ENCODE peak calls at places on chromosomes 5 and 9, in ten cellular contexts. W is GM12878, P is A549, B is tibial nerve, D is stomach, H is ovary, S is HepG2, N is upper lobe of left lung, U is H1, Z is esophagus muscularis mucosa. R is an unnamed sample.

GRCh38 chr9:75648021-75648420 is 242.5 kb upstream of the PCSK5 start:
- DNase-seq in W (no peak), P (no peak), B (no peak), D (no peak), H (no peak), S (no peak), N (no peak), U (no peak), Z (no peak), R (no peak)

GRCh38 chr5:153613143-153613542 is 122.7 kb downstream of the GRIA1 start:
- DNase-seq in W (no peak), P (no peak), B (no peak), D (no peak), H (no peak), S (no peak), N (no peak), U (no peak), Z (no peak), R (no peak)

GRCh38 chr9:92807757-92808725 is 43.4 kb upstream of the BICD2 start:
- DNase-seq in W (no peak), P (no peak), B (no peak), D (no peak), H (no peak), S (no peak), N (no peak), U (peak), Z (no peak), R (peak)

GRCh38 chr9:128587453-128587852 is 35.1 kb downstream of the SPTAN1 start:
- DNase-seq in W (peak), P (no peak), B (no peak), D (no peak), H (no peak), S (no peak), N (no peak), U (no peak), Z (no peak), R (no peak)

GRCh38 chr9:122814545-122814944 is 13.8 kb downstream of the PDCL start:
- DNase-seq in W (no peak), P (no peak), B (no peak), D (no peak), H (no peak), S (no peak), N (no peak), U (no peak), Z (no peak), R (no peak)

GRCh38 chr5:76542887-76543690 is 80.1 kb downstream of the F2RL2 start:
- DNase-seq in W (no peak), P (no peak), B (peak), D (peak), H (no peak), S (no peak), N (peak), U (no peak), Z (no peak), R (peak)

GRCh38 chr5:154860765-154861164 is 2.3 kb downstream of the CNOT8 start:
- DNase-seq in W (no peak), P (no peak), B (no peak), D (no peak), H (no peak), S (no peak), N (no peak), U (no peak), Z (no peak), R (no peak)

GRCh38 chr5:34717426-34718327 is 61.5 kb downstream of the RAI14 start:
- DNase-seq in W (no peak), P (no peak), B (no peak), D (no peak), H (no peak), S (no peak), N (no peak), U (peak), Z (no peak), R (no peak)

GRCh38 chr9:114431770-114432169 is 44.0 kb upstream of the AKNA start:
- DNase-seq in W (no peak), P (no peak), B (no peak), D (no peak), H (no peak), S (no peak), N (no peak), U (no peak), Z (no peak), R (no peak)

GRCh38 chr5:173916233-173916632 is 28.1 kb downstream of the CPEB4 start:
- DNase-seq in W (no peak), P (no peak), B (no peak), D (no peak), H (no peak), S (no peak), N (no peak), U (no peak), Z (no peak), R (no peak)

GRCh38 chr5:11719888-11720481 is 184.3 kb downstream of the CTNND2 start:
- DNase-seq in W (no peak), P (no peak), B (peak), D (peak), H (no peak), S (peak), N (peak), U (peak), Z (no peak), R (peak)

GRCh38 chr9:123637940-123638634 is 282.1 kb downstream of the CRB2 start:
- DNase-seq in W (peak), P (no peak), B (no peak), D (no peak), H (no peak), S (no peak), N (no peak), U (no peak), Z (no peak), R (peak)

GRCh38 chr5:150009671-150010387 is 9.3 kb downstream of the HMGXB3 start:
- DNase-seq in W (no peak), P (no peak), B (no peak), D (no peak), H (no peak), S (no peak), N (no peak), U (no peak), Z (no peak), R (no peak)

GRCh38 chr5:59208468-59208867 is 625.6 kb downstream of the RAB3C start:
- DNase-seq in W (no peak), P (no peak), B (no peak), D (no peak), H (no peak), S (no peak), N (no peak), U (no peak), Z (no peak), R (no peak)

GRCh38 chr5:59209758-59210359 is 627.0 kb downstream of the RAB3C start:
- DNase-seq in W (no peak), P (no peak), B (no peak), D (no peak), H (no peak), S (no peak), N (no peak), U (no peak), Z (no peak), R (no peak)

GRCh38 chr5:59204114-59204897 is 621.4 kb downstream of the RAB3C start:
- DNase-seq in W (no peak), P (no peak), B (no peak), D (no peak), H (no peak), S (no peak), N (no peak), U (no peak), Z (no peak), R (no peak)

GRCh38 chr5:59207416-59207815 is 624.5 kb downstream of the RAB3C start:
- DNase-seq in W (no peak), P (no peak), B (no peak), D (no peak), H (no peak), S (no peak), N (no peak), U (no peak), Z (no peak), R (no peak)

GRCh38 chr5:59206132-59206581 is 623.3 kb downstream of the RAB3C start:
- DNase-seq in W (no peak), P (no peak), B (no peak), D (no peak), H (no peak), S (no peak), N (no peak), U (no peak), Z (no peak), R (no peak)
- TF ChIP-seq EP300 in W (no peak), P (no peak), B (no peak), D (no peak), H (no peak), S (no peak), N (no peak), U (no peak), Z (no peak), R (no peak)

GRCh38 chr5:19709403-19709802 is 278.6 kb downstream of the CDH18 start:
- DNase-seq in W (no peak), P (no peak), B (no peak), D (no peak), H (no peak), S (no peak), N (no peak), U (no peak), Z (no peak), R (no peak)

GRCh38 chr5:19719117-19719516 is 268.9 kb downstream of the CDH18 start:
- DNase-seq in W (no peak), P (no peak), B (no peak), D (no peak), H (no peak), S (no peak), N (no peak), U (no peak), Z (no peak), R (no peak)

GRCh38 chr5:19713740-19714139 is 274.3 kb downstream of the CDH18 start:
- DNase-seq in W (no peak), P (no peak), B (no peak), D (no peak), H (no peak), S (no peak), N (no peak), U (no peak), Z (no peak), R (no peak)
- TF ChIP-seq EP300 in W (no peak), P (no peak), B (no peak), D (no peak), H (no peak), S (no peak), N (no peak), U (no peak), Z (no peak), R (no peak)

GRCh38 chr5:8376478-8376877 is 507.5 kb downstream of the MTRR start:
- DNase-seq in W (no peak), P (no peak), B (no peak), D (no peak), H (no peak), S (no peak), N (no peak), U (no peak), Z (no peak), R (no peak)
- TF ChIP-seq EP300 in W (no peak), P (no peak), B (no peak), D (no peak), H (no peak), S (no peak), N (no peak), U (no peak), Z (no peak), R (no peak)

DNA sequence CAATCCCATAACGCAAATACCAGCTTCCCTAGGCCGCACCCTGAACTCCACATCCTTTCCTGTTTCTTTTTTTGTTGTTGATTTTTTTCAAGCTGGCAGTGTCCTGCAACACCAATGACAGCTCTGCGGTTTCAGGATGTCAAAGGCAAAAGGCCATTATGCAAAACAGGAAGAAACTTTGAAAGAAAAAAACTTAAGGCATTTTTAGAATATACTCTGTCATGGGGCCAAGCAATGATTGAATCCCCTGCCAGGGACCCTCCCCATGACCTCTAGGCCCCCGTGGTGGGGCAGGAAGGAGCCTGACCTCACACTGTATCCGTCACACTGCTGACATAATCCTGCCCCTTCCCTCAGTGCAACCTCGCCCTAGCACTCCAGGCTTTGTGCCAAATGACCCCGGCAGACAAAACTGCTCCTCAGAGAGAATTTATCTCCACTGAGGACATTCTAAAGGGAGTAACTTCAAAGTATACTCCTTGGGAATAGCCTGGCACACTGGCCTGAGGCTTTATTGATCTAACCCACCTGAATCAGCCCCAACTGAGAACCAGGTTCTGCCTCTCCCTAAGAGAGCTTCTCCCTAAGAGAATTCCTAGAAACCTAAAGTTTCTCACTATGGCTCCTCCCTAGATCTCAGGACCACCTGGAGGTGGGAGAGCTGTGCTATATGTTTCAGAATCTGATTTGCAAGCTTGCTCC is 7.9 kb downstream of the B4GALT1 start:
- DNase-seq in W (no peak), P (no peak), B (peak), D (no peak), H (peak), S (no peak), N (peak), U (no peak), Z (no peak), R (peak)
- TF ChIP-seq EP300 in W (peak), P (peak), B (peak), D (no peak), H (no peak), S (no peak), N (peak), U (no peak), Z (no peak), R (no peak)

GRCh38 chr5:67648201-67648671 is 451.6 kb upstream of the CD180 start:
- DNase-seq in W (no peak), P (no peak), B (peak), D (peak), H (peak), S (no peak), N (peak), U (no peak), Z (peak), R (peak)
- TF ChIP-seq EP300 in W (no peak), P (no peak), B (no peak), D (no peak), H (no peak), S (no peak), N (no peak), U (no peak), Z (peak), R (peak)

DNA sequence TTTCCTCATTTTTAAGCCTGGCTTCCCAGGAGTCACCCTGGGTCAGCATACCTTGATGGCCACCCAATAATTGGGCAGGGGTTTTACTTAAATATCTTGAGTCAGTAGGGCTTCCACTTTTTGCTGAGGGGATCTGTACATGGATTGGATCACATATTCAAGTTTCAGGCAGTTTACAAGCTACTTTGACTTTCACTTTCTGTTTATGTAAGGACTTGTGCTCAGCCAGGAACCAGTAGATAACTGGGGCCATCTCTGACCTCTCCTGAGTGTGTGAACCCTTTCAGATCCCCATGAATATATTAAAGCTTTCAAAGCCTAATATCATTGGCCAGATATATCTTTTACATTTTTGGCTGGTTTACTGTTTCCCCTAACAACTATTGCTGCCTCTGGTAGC is 45.1 kb downstream of the SLCO6A1 start:
- DNase-seq in W (peak), P (no peak), B (no peak), D (no peak), H (no peak), S (no peak), N (no peak), U (no peak), Z (no peak), R (no peak)
- TF ChIP-seq EP300 in W (no peak), P (no peak), B (no peak), D (no peak), H (no peak), S (no peak), N (no peak), U (no peak), Z (no peak), R (no peak)

DNA sequence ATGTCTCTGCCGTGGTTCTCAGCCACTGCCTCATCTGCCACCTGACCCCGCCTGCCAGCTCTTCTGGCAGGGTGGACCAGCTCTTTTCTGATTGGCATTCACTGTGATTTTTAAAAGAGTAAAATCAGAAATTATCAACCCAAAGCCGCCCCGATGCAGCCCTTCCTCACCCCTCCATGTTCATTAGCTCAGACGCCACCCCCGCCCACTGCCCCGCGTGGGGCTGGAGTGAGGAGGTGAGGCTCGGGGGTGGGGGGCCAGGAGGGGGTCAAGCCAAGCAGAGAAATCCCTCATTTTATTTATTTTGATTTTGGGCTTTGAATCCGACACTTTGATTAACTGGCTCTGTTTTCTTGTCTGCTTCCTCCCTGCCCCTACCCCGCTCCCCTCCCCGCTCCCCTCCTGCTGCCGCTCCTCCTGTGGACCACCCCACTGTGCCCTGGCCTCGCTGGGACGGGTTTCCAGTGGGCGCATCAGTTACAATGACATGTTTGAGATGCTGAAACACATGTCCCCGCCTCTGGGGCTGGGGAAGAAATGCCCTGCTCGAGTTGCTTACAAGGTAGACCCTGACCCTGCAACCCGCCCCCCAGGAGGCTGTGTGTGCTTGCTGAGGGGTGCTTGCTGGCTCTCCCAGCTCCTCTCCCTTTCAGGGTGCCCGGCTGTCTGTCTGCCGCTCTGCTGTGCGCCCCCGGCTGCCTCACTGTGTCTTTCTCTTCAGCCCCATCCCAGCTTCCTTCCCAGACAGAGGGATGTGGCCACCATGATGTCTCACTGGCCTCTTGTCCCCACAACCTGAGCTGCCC is 224.9 kb downstream of the CACNA1B start:
- DNase-seq in W (no peak), P (no peak), B (no peak), D (peak), H (no peak), S (no peak), N (peak), U (peak), Z (peak), R (no peak)
- TF ChIP-seq EP300 in W (no peak), P (no peak), B (no peak), D (no peak), H (no peak), S (no peak), N (no peak), U (no peak), Z (no peak), R (no peak)